ENCODE peak calls at places on chromosome 19, in five cellular contexts. B is CD8-positive, alpha-beta T cell; H is adrenal gland; T is A673; A is GM23338. Q is an unnamed sample.
A peak's percentile ranks its signal among the peaks of the same experiment; 100 is the strongest.

GRCh38 chr19:55777528-55777927 is 8.6 kb downstream of the RFPL4AL1 start:
- DNase-seq in B (no peak), T (peak; percentile 34), H (no peak), A (peak; percentile 12), Q (no peak)

GRCh38 chr19:956747-957451 is 27.2 kb upstream of the WDR18 start:
- DNase-seq in T (peak; percentile 61), B (no peak), A (peak; percentile 60), H (no peak), Q (no peak)

GRCh38 chr19:10752913-10753285 is 35.0 kb downstream of the DNM2 start:
- DNase-seq in B (no peak), H (no peak), T (no peak), A (no peak), Q (no peak)

GRCh38 chr19:38358071-38358470 is 16.3 kb upstream of the PSMD8 start:
- DNase-seq in H (no peak), T (no peak), B (no peak), A (no peak), Q (no peak)

GRCh38 chr19:14120497-14120780 is 2.9 kb upstream of the PRKACA start:
- DNase-seq in H (no peak), B (no peak), A (no peak), T (no peak), Q (no peak)

GRCh38 chr19:45125975-45126493 is 33.1 kb downstream of the PPP1R37 start:
- DNase-seq in A (peak; percentile 94), B (peak; percentile 68), H (peak; percentile 86), T (peak; percentile 58), Q (peak; percentile 87)

GRCh38 chr19:53102701-53103140 is 501 bp downstream of the ZNF160 start:
- DNase-seq in A (peak; percentile 55), B (peak; percentile 28), H (peak; percentile 75), T (peak; percentile 23), Q (peak; percentile 29)

GRCh38 chr19:7944177-7944761 is 803 bp upstream of the TIMM44 start:
- DNase-seq in T (peak; percentile 98), A (peak; percentile 94), B (peak; percentile 87), H (peak; percentile 96), Q (peak; percentile 91)

GRCh38 chr19:58575183-58576041 is 2.3 kb upstream of the MZF1 start:
- DNase-seq in H (peak; percentile 98), T (peak; percentile 95), B (peak; percentile 76), A (peak; percentile 97), Q (peak; percentile 87)

GRCh38 chr19:4870025-4870700 is 2.7 kb upstream of the PLIN3 start:
- DNase-seq in T (peak; percentile 62), B (no peak), A (peak; percentile 37), H (peak; percentile 88), Q (peak; percentile 42)
- TF ChIP-seq CTCF in T (no peak), B (no peak), A (no peak), H (no peak), Q (no peak)

DNA sequence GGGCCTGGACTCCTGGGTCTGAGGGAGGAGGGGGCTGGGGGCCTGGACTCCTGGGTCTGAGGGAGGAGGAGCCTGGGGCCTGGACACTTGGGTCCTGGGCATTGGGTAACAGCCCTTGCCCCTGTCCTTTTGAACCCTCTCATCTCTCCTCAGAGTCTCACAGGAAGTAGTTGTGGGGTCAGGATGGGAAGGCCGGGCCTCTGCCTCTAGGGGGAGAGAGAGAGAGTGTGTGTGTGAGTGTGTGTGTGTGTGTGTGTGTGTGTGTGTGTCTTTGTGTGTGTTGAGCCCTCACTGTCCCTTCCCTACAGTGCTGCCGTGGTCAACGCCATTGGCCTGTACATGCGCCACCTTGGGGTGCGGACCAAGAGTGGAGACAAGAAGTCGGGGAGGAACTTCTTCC is 10.9 kb downstream of the ARHGEF1 start:
- DNase-seq in T (no peak), H (no peak), A (peak; percentile 63), B (no peak), Q (no peak)
- TF ChIP-seq CTCF in T (no peak), H (no peak), A (peak; percentile 58), B (no peak), Q (no peak)

DNA sequence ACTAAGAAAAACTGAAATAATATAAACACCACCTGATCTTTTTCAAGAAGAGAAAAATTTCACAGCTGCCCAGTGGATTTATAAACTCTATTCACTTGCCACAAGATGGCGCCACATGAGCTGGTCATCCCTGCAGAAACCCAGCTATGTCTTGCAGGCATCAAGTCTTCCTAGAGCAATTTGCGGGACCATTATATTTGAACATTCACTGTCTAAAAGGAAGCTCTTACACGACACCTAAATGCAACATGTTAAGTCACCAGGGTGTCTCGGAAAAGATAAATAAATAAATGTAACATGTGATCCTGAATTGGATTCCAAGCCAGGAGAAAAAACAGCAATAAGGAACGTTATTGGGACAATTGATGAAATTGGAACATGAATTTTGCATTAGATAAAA is 20.3 kb upstream of the AKT2 start:
- DNase-seq in B (peak; percentile 78), H (peak; percentile 86), T (peak; percentile 93), A (peak; percentile 91), Q (peak; percentile 70)
- TF ChIP-seq CTCF in B (peak; percentile 83), H (peak; percentile 80), T (peak; percentile 84), A (peak; percentile 87), Q (peak; percentile 40)

DNA sequence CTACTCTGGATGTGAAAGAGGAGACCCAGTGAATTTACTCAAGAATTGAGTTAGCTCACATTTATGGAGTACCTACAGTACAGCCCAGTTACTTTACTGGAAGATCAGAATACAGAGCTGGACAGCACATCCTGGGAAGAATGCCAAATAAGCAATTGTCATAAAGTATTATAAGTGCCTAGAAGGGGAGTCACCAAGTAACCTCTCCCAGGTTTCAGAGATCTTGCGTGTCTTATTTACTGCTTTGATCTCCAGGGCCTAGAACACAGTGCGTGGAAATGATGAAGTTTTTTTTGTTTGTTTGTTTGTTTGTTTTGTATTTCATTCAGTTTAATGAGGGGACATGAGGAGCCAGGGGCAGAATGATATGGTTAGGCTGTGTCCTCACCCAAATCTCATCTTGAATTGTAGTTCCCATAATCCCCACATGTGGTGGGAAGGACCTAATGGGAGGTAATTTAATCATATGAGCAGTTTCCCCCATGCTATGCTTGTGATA is 5.1 kb downstream of the GARRE1 start:
- DNase-seq in A (no peak), T (no peak), B (no peak), H (no peak), Q (no peak)
- TF ChIP-seq CTCF in A (no peak), T (no peak), B (no peak), H (no peak), Q (no peak)